ENCODE peak calls at places on chromosomes 6 and 20, in four cellular contexts. B is HCT116, A is SK-N-SH, L is HepG2. U is an unnamed sample.
A peak's percentile ranks its signal among the peaks of the same experiment; 100 is the strongest.

GRCh38 chr6:139654888-139655782 is 280.7 kb upstream of the CITED2 start:
- DNase-seq in B (no peak), A (no peak), L (peak; percentile 8), U (no peak)

GRCh38 chr6:154738561-154738961 is 5.3 kb downstream of the SCAF8 start:
- DNase-seq in B (no peak), A (no peak), L (no peak), U (no peak)

GRCh38 chr20:13464702-13465101 is 174.0 kb downstream of the TASP1 start:
- DNase-seq in B (no peak), A (no peak), L (no peak), U (no peak)

GRCh38 chr6:159101656-159102055 is 56.9 kb upstream of the TAGAP start:
- DNase-seq in B (no peak), A (no peak), L (no peak), U (no peak)

GRCh38 chr6:113182370-113183141 is 674.6 kb upstream of the MARCKS start:
- DNase-seq in B (no peak), A (no peak), L (peak; percentile 2), U (no peak)

GRCh38 chr6:168905451-168906090 is 348.1 kb downstream of the THBS2 start:
- DNase-seq in B (no peak), A (no peak), L (no peak), U (no peak)

GRCh38 chr6:14270925-14271791 is 153.6 kb downstream of the CD83 start:
- DNase-seq in B (peak; percentile 99), A (no peak), L (no peak), U (peak; percentile 54)

GRCh38 chr6:156618600-156619205 is 158.5 kb upstream of the ARID1B start:
- DNase-seq in B (no peak), A (peak; percentile 46), L (no peak), U (peak; percentile 41)

GRCh38 chr20:35768731-35769664 is 2.8 kb upstream of the PHF20 start:
- DNase-seq in B (peak; percentile 77), A (peak; percentile 34), L (peak; percentile 82), U (peak; percentile 59)

GRCh38 chr6:35327349-35328027 is 14.9 kb upstream of the PPARD start:
- DNase-seq in B (peak; percentile 32), A (peak; percentile 69), L (peak; percentile 71), U (peak; percentile 59)

GRCh38 chr6:68651018-68651985 is 16.2 kb downstream of the ADGRB3 start:
- DNase-seq in B (no peak), A (no peak), L (no peak), U (no peak)

GRCh38 chr6:31403283-31403989 is at the start of gene MICA:
- DNase-seq in B (peak; percentile 79), A (peak; percentile 62), L (peak; percentile 91), U (peak; percentile 98)

GRCh38 chr20:50189681-50190250 is 864 bp upstream of the CEBPB start:
- DNase-seq in B (no peak), A (no peak), L (peak; percentile 79), U (no peak)

GRCh38 chr6:43904311-43905123 is 134.5 kb downstream of the VEGFA start:
- DNase-seq in B (no peak), A (no peak), L (no peak), U (no peak)

GRCh38 chr6:108666656-108667260 is 106.0 kb downstream of the FOXO3 start:
- DNase-seq in B (no peak), A (no peak), L (no peak), U (no peak)

GRCh38 chr20:57251344-57251743 is 15.1 kb downstream of the BMP7 start:
- DNase-seq in B (no peak), A (no peak), L (no peak), U (peak; percentile 57)

GRCh38 chr6:2976060-2976459 is 4.7 kb upstream of the SERPINB6 start:
- DNase-seq in B (no peak), A (no peak), L (no peak), U (no peak)

GRCh38 chr20:2380601-2381000 is at the start of gene TGM6:
- DNase-seq in B (no peak), A (no peak), L (no peak), U (no peak)
- TF ChIP-seq ELF1 in B (no peak), A (no peak), L (no peak), U (no peak)

GRCh38 chr6:24702720-24703282 is 16.2 kb downstream of the C6orf62 start:
- DNase-seq in B (no peak), A (no peak), L (no peak), U (no peak)

GRCh38 chr6:24704468-24704867 is 14.5 kb downstream of the C6orf62 start:
- DNase-seq in B (no peak), A (no peak), L (no peak), U (no peak)

GRCh38 chr6:24694198-24694597 is 24.8 kb downstream of the C6orf62 start:
- DNase-seq in B (no peak), A (no peak), L (no peak), U (no peak)

GRCh38 chr6:24696097-24696496 is 22.9 kb downstream of the C6orf62 start:
- DNase-seq in B (no peak), A (no peak), L (no peak), U (no peak)

DNA sequence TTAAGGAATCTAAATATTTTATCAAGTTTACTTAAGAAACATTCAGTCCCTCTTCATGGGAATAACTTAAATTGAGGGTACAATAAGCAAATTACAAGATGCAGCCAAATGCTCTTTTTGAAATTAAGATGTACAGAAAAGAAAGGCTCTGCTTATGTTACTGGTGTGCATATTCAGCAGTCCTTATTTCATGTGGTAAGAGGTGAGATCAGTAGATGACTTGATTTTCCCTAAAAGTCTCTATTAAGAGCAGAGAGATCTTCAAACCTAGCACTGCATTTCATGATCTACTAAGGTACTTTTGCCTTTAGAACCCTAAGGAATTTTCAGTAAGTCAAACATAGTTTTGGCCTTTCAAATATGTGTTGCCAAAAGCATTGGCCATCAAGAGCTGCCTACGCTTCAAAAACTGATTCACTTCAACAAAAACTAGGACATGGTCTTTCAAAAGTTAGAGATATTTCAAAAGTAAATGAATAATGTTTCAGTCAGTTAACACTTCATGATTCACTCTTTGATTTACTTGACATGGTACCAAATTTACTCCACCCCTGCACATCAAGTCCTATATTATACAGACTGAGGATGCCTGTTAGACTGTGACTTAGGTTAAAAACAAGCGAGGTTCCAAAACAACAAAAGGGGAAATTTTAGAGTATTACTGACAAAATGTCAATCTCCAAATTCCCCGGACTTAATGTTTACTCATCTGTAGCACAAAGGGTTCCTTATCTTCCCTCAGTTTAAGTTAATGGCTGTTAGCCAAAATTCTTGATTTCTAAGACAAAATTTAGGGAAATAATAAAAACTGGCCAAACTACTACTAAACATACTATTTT is 19.2 kb downstream of the C6orf62 start:
- DNase-seq in B (no peak), A (no peak), L (peak; percentile 21), U (no peak)
- TF ChIP-seq ELF1 in B (no peak), A (no peak), L (no peak), U (no peak)

GRCh38 chr6:11039040-11039439 is 5.1 kb downstream of the ELOVL2 start:
- DNase-seq in B (no peak), A (no peak), L (peak; percentile 35), U (no peak)

GRCh38 chr6:11042750-11043551 is 1.2 kb downstream of the ELOVL2 start:
- DNase-seq in B (no peak), A (peak; percentile 30), L (no peak), U (no peak)

GRCh38 chr6:11042025-11042749 is 1.9 kb downstream of the ELOVL2 start:
- DNase-seq in B (no peak), A (no peak), L (peak; percentile 24), U (no peak)

GRCh38 chr6:11036977-11037430 is 7.1 kb downstream of the ELOVL2 start:
- DNase-seq in B (no peak), A (no peak), L (no peak), U (no peak)

GRCh38 chr6:11040134-11040533 is 4.0 kb downstream of the ELOVL2 start:
- DNase-seq in B (no peak), A (no peak), L (no peak), U (no peak)
- TF ChIP-seq ELF1 in B (no peak), A (no peak), L (no peak), U (no peak)

GRCh38 chr6:127812985-127813681 is 87.7 kb downstream of the THEMIS start:
- DNase-seq in B (no peak), A (no peak), L (no peak), U (no peak)
- TF ChIP-seq ELF1 in B (no peak), A (no peak), L (no peak), U (no peak)

DNA sequence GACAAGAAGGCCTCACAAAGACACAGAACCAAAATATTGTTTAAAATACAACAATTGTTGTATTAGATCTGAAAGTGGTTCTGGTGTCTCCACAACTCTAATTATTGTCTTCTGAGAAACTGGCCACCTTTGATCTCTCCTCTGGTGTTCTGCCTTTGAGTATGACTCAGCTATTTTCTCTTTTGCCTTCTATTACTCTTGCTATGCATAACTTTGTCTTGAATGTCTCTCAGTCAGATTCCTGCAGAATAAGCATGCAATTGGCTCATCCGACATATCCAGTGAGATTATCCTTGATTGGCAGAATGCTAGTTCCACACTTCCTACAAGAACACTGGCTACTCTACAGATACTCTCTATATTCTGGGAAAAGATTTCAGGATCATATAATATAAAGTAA is 14.3 kb upstream of the EPM2A start:
- DNase-seq in B (no peak), A (no peak), L (peak; percentile 44), U (peak; percentile 18)
- TF ChIP-seq ELF1 in B (no peak), A (no peak), L (no peak), U (no peak)

DNA sequence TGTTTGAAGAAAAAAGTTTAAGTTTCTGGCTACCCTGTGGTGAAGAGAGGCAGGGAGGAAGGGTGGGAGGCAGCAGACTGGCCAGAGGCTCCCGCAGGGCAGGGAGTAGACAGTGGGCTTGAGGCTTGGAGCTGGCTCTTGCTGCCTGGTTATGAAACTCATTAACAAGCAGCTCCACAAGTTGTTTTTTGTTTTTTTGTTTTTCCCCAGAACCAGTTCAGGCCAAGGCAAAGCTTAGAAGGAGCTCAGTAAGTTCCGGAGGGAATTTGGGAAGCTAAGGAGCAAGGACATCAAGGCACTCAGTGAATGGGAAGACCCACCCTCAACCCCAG is 4.0 kb downstream of the DLL1 start:
- DNase-seq in B (no peak), A (no peak), L (no peak), U (no peak)
- TF ChIP-seq ELF1 in B (no peak), A (no peak), L (no peak), U (no peak)

GRCh38 chr20:63045991-63046390 is 39.2 kb upstream of the BHLHE23 start:
- DNase-seq in B (no peak), A (no peak), L (no peak), U (no peak)
- TF ChIP-seq ELF1 in B (no peak), A (no peak), L (no peak), U (no peak)

DNA sequence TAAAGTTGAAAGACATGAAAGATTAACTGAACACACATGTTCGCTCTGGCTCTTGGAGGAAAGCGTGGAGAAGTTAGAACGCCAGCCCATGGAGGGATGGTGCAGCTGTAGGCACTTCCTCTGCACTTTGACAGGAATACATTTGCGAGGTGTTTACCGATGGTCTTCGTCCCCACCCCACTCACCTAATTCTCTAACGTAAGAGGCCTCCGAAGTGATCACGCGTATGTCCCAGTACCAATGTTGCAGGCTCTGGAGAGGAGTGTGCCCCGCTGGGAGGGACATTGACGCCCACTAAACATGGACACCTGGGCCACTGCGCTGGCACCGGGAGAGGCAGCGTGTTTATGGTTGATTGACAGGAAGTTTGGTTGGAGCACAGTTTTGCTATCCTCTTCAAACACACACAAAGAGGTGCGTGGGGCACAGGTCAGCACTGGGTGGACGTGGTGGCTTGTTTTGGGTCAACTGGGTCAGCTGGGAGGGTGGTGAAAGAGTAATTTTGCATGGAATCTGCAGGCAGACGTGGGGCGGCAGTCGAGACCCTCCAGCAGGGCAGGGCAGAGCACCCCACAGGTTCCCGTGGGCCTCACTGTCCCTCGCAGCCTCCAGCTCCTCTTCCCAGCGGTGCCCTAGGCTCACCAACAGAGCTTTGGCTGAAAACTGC is 110.1 kb downstream of the DLL1 start:
- DNase-seq in B (no peak), A (no peak), L (no peak), U (no peak)
- TF ChIP-seq ELF1 in B (no peak), A (no peak), L (no peak), U (no peak)